ENCODE peak calls at places on chromosomes 3 and 15, in eight cellular contexts. S is stomach; X is ACHN; H is GM12878; I is T-helper 2 cell; Z is stimulated activated CD8-positive, alpha-beta memory T cell treated with anti-CD3 and anti-CD28 coated beads, Interleukin-7, amount 100 ng/mL, for 1 hour; G is T-helper 22 cell; Y is A549. V is an unnamed sample.

GRCh38 chr3:13874891-13875290 is 5.0 kb downstream of the WNT7A start:
- DNase-seq in Z (no peak), X (no peak), I (no peak), G (no peak), S (no peak), Y (no peak), H (no peak), V (no peak)

GRCh38 chr15:92365079-92365478 is 28.6 kb upstream of the ST8SIA2 start:
- DNase-seq in H (no peak), G (no peak), Y (no peak), Z (no peak), I (no peak), X (no peak), S (peak), V (peak)

GRCh38 chr3:151290673-151291072 is 12.3 kb upstream of the P2RY14 start:
- DNase-seq in G (no peak), Y (no peak), H (no peak), I (no peak), S (no peak), Z (no peak), X (peak), V (peak)

GRCh38 chr15:29268706-29269484 is 727 bp downstream of the NSMCE3 start:
- DNase-seq in Y (peak), Z (peak), S (no peak), H (peak), X (peak), I (peak), G (peak), V (peak)

GRCh38 chr3:13308406-13308805 is 111.7 kb downstream of the NUP210 start:
- DNase-seq in H (no peak), G (no peak), Y (peak), I (no peak), X (peak), S (peak), Z (no peak), V (no peak)

GRCh38 chr15:94620632-94621031 is 389.3 kb downstream of the MCTP2 start:
- DNase-seq in X (no peak), S (no peak), I (no peak), H (no peak), Y (no peak), G (no peak), Z (no peak), V (no peak)

GRCh38 chr3:183968846-183969245 is 48.8 kb downstream of the ABCC5 start:
- DNase-seq in Z (no peak), I (no peak), X (no peak), Y (no peak), S (no peak), G (no peak), H (no peak), V (no peak)

GRCh38 chr3:151085227-151085888 is at the start of gene MED12L:
- DNase-seq in X (peak), G (no peak), H (no peak), I (peak), S (peak), Y (peak), Z (no peak), V (peak)

GRCh38 chr15:65377976-65378366 is at the start of gene IGDCC3:
- DNase-seq in S (no peak), X (no peak), Y (no peak), H (no peak), G (no peak), I (no peak), Z (no peak), V (no peak)

GRCh38 chr3:70108072-70108471 is 108.5 kb downstream of the SAMMSON start:
- DNase-seq in Y (no peak), I (no peak), Z (no peak), G (no peak), X (peak), H (no peak), S (peak), V (peak)

GRCh38 chr15:65690778-65691177 is 69.0 kb downstream of the SLC24A1 start:
- DNase-seq in S (no peak), I (no peak), Z (no peak), H (no peak), G (no peak), Y (no peak), X (no peak), V (no peak)

GRCh38 chr15:37765809-37766208 is 168.6 kb upstream of the TMCO5A start:
- DNase-seq in I (no peak), S (no peak), H (no peak), X (no peak), Z (no peak), Y (no peak), G (no peak), V (no peak)

GRCh38 chr3:2978977-2979732 is 131.0 kb downstream of the IL5RA start:
- DNase-seq in H (no peak), Z (no peak), G (no peak), S (no peak), X (no peak), I (no peak), Y (no peak), V (no peak)

GRCh38 chr3:143652118-143652517 is 196.2 kb downstream of the SLC9A9 start:
- DNase-seq in H (no peak), Y (no peak), X (no peak), I (no peak), S (no peak), G (no peak), Z (no peak), V (no peak)

GRCh38 chr15:68346986-68347385 is 69.4 kb downstream of the FEM1B start:
- DNase-seq in G (no peak), S (no peak), X (no peak), Y (no peak), H (no peak), Z (no peak), I (no peak), V (no peak)

GRCh38 chr3:152458725-152459515 is 190.2 kb downstream of the MBNL1 start:
- DNase-seq in G (no peak), Z (no peak), Y (no peak), S (no peak), I (no peak), H (no peak), X (no peak), V (no peak)

GRCh38 chr3:55270976-55271375 is 216.1 kb downstream of the WNT5A start:
- DNase-seq in I (no peak), Y (no peak), S (no peak), Z (no peak), G (no peak), H (no peak), X (no peak), V (peak)

GRCh38 chr3:190585771-190586630 is 72.1 kb downstream of the IL1RAP start:
- DNase-seq in Y (peak), I (no peak), S (no peak), G (peak), Z (no peak), H (no peak), X (peak), V (peak)

GRCh38 chr3:196821806-196822355 is 45.8 kb upstream of the SENP5 start:
- DNase-seq in G (no peak), I (no peak), H (no peak), Y (no peak), S (no peak), Z (no peak), X (no peak), V (no peak)

GRCh38 chr3:116339441-116340028 is 105.8 kb downstream of the LSAMP start:
- DNase-seq in G (no peak), S (no peak), Z (no peak), I (no peak), X (no peak), H (no peak), Y (no peak), V (no peak)

GRCh38 chr3:129794319-129795201 is 99.0 kb downstream of the TMCC1 start:
- DNase-seq in Y (peak), Z (no peak), G (no peak), X (peak), I (no peak), H (no peak), S (peak), V (peak)

GRCh38 chr15:99348412-99348811 is 97.1 kb downstream of the LRRC28 start:
- DNase-seq in X (no peak), S (no peak), Z (no peak), Y (no peak), I (no peak), H (no peak), G (no peak), V (no peak)